ENCODE peak calls at places on chromosomes 3 and 15, in eight cellular contexts. One of them, this sample, is unnamed.

GRCh38 chr3:52190294-52190841 is 7.6 kb upstream of the ALAS1 start:
- DNase-seq in HFFc6: peak
- DNase-seq in brain microvascular endothelial cell: no peak
- DNase-seq in sigmoid colon: no peak
- DNase-seq in progenitor cell of endocrine pancreas: no peak
- DNase-seq in AG04449: no peak
- DNase-seq in NB4: no peak
- DNase-seq in CD4-positive, alpha-beta T cell: no peak
- DNase-seq in this sample: peak

GRCh38 chr15:75131269-75131643 is 70.4 kb upstream of the C15orf39 start:
- DNase-seq in HFFc6: no peak
- DNase-seq in brain microvascular endothelial cell: no peak
- DNase-seq in sigmoid colon: no peak
- DNase-seq in progenitor cell of endocrine pancreas: no peak
- DNase-seq in AG04449: no peak
- DNase-seq in NB4: peak
- DNase-seq in CD4-positive, alpha-beta T cell: no peak
- DNase-seq in this sample: no peak

GRCh38 chr3:187136936-187137335 is 2.4 kb downstream of the RPL39L start:
- DNase-seq in HFFc6: peak
- DNase-seq in brain microvascular endothelial cell: peak
- DNase-seq in sigmoid colon: no peak
- DNase-seq in progenitor cell of endocrine pancreas: no peak
- DNase-seq in AG04449: no peak
- DNase-seq in NB4: peak
- DNase-seq in CD4-positive, alpha-beta T cell: no peak
- DNase-seq in this sample: no peak

GRCh38 chr3:191761906-191762305 is 300.9 kb downstream of the PYDC2 start:
- DNase-seq in HFFc6: no peak
- DNase-seq in brain microvascular endothelial cell: no peak
- DNase-seq in sigmoid colon: no peak
- DNase-seq in progenitor cell of endocrine pancreas: no peak
- DNase-seq in AG04449: no peak
- DNase-seq in NB4: no peak
- DNase-seq in CD4-positive, alpha-beta T cell: no peak
- DNase-seq in this sample: no peak

GRCh38 chr3:126081618-126082333 is 2.1 kb downstream of the SLC41A3 start:
- DNase-seq in HFFc6: peak
- DNase-seq in brain microvascular endothelial cell: peak
- DNase-seq in sigmoid colon: no peak
- DNase-seq in progenitor cell of endocrine pancreas: no peak
- DNase-seq in AG04449: no peak
- DNase-seq in NB4: peak
- DNase-seq in CD4-positive, alpha-beta T cell: no peak
- DNase-seq in this sample: peak

GRCh38 chr15:86317379-86317745 is 237.7 kb downstream of the AGBL1 start:
- DNase-seq in HFFc6: no peak
- DNase-seq in brain microvascular endothelial cell: no peak
- DNase-seq in sigmoid colon: peak
- DNase-seq in progenitor cell of endocrine pancreas: no peak
- DNase-seq in AG04449: no peak
- DNase-seq in NB4: no peak
- DNase-seq in CD4-positive, alpha-beta T cell: no peak
- DNase-seq in this sample: no peak

GRCh38 chr3:128922804-128923459 is 43.5 kb downstream of the ACAD9 start:
- DNase-seq in HFFc6: no peak
- DNase-seq in brain microvascular endothelial cell: no peak
- DNase-seq in sigmoid colon: no peak
- DNase-seq in progenitor cell of endocrine pancreas: no peak
- DNase-seq in AG04449: no peak
- DNase-seq in NB4: peak
- DNase-seq in CD4-positive, alpha-beta T cell: peak
- DNase-seq in this sample: no peak

GRCh38 chr3:148873270-148873927 is 8.3 kb downstream of the CPA3 start:
- DNase-seq in HFFc6: no peak
- DNase-seq in brain microvascular endothelial cell: no peak
- DNase-seq in sigmoid colon: no peak
- DNase-seq in progenitor cell of endocrine pancreas: no peak
- DNase-seq in AG04449: no peak
- DNase-seq in NB4: no peak
- DNase-seq in CD4-positive, alpha-beta T cell: no peak
- DNase-seq in this sample: no peak

GRCh38 chr3:12239301-12239700 is 49.6 kb upstream of the PPARG start:
- DNase-seq in HFFc6: no peak
- DNase-seq in brain microvascular endothelial cell: no peak
- DNase-seq in sigmoid colon: peak
- DNase-seq in progenitor cell of endocrine pancreas: no peak
- DNase-seq in AG04449: no peak
- DNase-seq in NB4: no peak
- DNase-seq in CD4-positive, alpha-beta T cell: no peak
- DNase-seq in this sample: peak

GRCh38 chr3:25661694-25662455 is 2.8 kb downstream of the TOP2B start:
- DNase-seq in HFFc6: no peak
- DNase-seq in brain microvascular endothelial cell: no peak
- DNase-seq in sigmoid colon: no peak
- DNase-seq in progenitor cell of endocrine pancreas: no peak
- DNase-seq in AG04449: no peak
- DNase-seq in NB4: peak
- DNase-seq in CD4-positive, alpha-beta T cell: no peak
- DNase-seq in this sample: no peak

GRCh38 chr3:157129782-157130137 is 30.2 kb downstream of the CCNL1 start:
- DNase-seq in HFFc6: no peak
- DNase-seq in brain microvascular endothelial cell: no peak
- DNase-seq in sigmoid colon: no peak
- DNase-seq in progenitor cell of endocrine pancreas: no peak
- DNase-seq in AG04449: no peak
- DNase-seq in NB4: peak
- DNase-seq in CD4-positive, alpha-beta T cell: no peak
- DNase-seq in this sample: peak

GRCh38 chr3:24351779-24352469 is 142.7 kb downstream of the THRB start:
- DNase-seq in HFFc6: no peak
- DNase-seq in brain microvascular endothelial cell: peak
- DNase-seq in sigmoid colon: peak
- DNase-seq in progenitor cell of endocrine pancreas: no peak
- DNase-seq in AG04449: no peak
- DNase-seq in NB4: no peak
- DNase-seq in CD4-positive, alpha-beta T cell: no peak
- DNase-seq in this sample: no peak

GRCh38 chr15:43150171-43150929 is 17.0 kb downstream of the TMEM62 start:
- DNase-seq in HFFc6: peak
- DNase-seq in brain microvascular endothelial cell: peak
- DNase-seq in sigmoid colon: no peak
- DNase-seq in progenitor cell of endocrine pancreas: no peak
- DNase-seq in AG04449: peak
- DNase-seq in NB4: no peak
- DNase-seq in CD4-positive, alpha-beta T cell: no peak
- DNase-seq in this sample: peak

GRCh38 chr15:34376856-34377255 is 9.9 kb upstream of the LPCAT4 start:
- DNase-seq in HFFc6: no peak
- DNase-seq in brain microvascular endothelial cell: no peak
- DNase-seq in sigmoid colon: no peak
- DNase-seq in progenitor cell of endocrine pancreas: no peak
- DNase-seq in AG04449: no peak
- DNase-seq in NB4: no peak
- DNase-seq in CD4-positive, alpha-beta T cell: no peak
- DNase-seq in this sample: no peak

GRCh38 chr3:123800352-123800682 is 83.8 kb downstream of the MYLK start:
- DNase-seq in HFFc6: no peak
- DNase-seq in brain microvascular endothelial cell: no peak
- DNase-seq in sigmoid colon: no peak
- DNase-seq in progenitor cell of endocrine pancreas: no peak
- DNase-seq in AG04449: no peak
- DNase-seq in NB4: no peak
- DNase-seq in CD4-positive, alpha-beta T cell: no peak
- DNase-seq in this sample: no peak

GRCh38 chr3:48599077-48599501 is 4.0 kb upstream of the COL7A1 start:
- DNase-seq in HFFc6: no peak
- DNase-seq in brain microvascular endothelial cell: no peak
- DNase-seq in sigmoid colon: no peak
- DNase-seq in progenitor cell of endocrine pancreas: no peak
- DNase-seq in AG04449: no peak
- DNase-seq in NB4: no peak
- DNase-seq in CD4-positive, alpha-beta T cell: no peak
- DNase-seq in this sample: no peak

GRCh38 chr15:33089878-33090757 is 104.4 kb downstream of the FMN1 start:
- DNase-seq in HFFc6: peak
- DNase-seq in brain microvascular endothelial cell: peak
- DNase-seq in sigmoid colon: no peak
- DNase-seq in progenitor cell of endocrine pancreas: no peak
- DNase-seq in AG04449: no peak
- DNase-seq in NB4: no peak
- DNase-seq in CD4-positive, alpha-beta T cell: no peak
- DNase-seq in this sample: no peak

GRCh38 chr15:96362001-96362758 is 31.7 kb downstream of the NR2F2 start:
- DNase-seq in HFFc6: no peak
- DNase-seq in brain microvascular endothelial cell: no peak
- DNase-seq in sigmoid colon: no peak
- DNase-seq in progenitor cell of endocrine pancreas: no peak
- DNase-seq in AG04449: no peak
- DNase-seq in NB4: no peak
- DNase-seq in CD4-positive, alpha-beta T cell: no peak
- DNase-seq in this sample: peak

DNA sequence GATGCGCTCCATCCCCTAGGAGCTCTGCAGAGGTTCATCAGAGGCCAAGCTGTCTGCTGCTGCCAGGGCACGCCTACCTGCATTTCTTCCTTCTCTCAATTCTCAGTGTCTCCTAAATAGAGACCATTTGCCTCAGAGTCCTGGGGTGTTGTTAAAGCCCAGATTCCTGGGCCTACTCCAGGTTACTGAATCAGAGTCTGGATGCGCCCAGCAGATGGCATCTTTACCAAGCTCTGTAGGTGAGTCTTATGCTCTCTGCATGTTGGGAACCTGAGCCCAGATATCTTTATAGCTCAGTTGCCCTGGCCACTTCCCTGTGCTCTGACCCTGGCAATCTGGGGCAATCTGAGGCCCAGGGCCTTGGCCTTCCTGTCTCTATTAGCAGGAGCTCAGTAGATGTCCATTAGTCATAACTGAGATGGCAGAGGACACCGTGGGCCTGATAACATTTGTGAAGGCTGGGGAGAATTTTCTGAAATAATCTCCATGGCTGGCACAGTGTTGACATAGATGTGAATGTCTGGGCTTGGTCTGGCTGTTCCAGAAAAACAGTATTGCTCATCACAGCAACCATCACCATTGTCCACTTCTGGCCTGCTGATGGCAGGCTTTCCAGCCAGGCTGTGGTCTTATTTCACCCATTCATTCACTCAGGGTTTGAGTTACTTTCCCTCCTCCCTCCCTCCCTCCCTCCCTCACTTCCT is 13.2 kb upstream of the RBP1 start:
- DNase-seq in HFFc6: no peak
- DNase-seq in brain microvascular endothelial cell: no peak
- DNase-seq in sigmoid colon: no peak
- DNase-seq in progenitor cell of endocrine pancreas: no peak
- DNase-seq in AG04449: no peak
- DNase-seq in NB4: no peak
- DNase-seq in CD4-positive, alpha-beta T cell: no peak
- DNase-seq in this sample: no peak
- TF ChIP-seq CTCF in HFFc6: no peak
- TF ChIP-seq CTCF in brain microvascular endothelial cell: no peak
- TF ChIP-seq CTCF in sigmoid colon: no peak
- TF ChIP-seq CTCF in progenitor cell of endocrine pancreas: no peak
- TF ChIP-seq CTCF in AG04449: no peak
- TF ChIP-seq CTCF in NB4: no peak
- TF ChIP-seq CTCF in CD4-positive, alpha-beta T cell: no peak
- TF ChIP-seq CTCF in this sample: no peak

GRCh38 chr3:127590282-127590592 is 296 bp downstream of the TPRA1 start:
- DNase-seq in HFFc6: no peak
- DNase-seq in brain microvascular endothelial cell: no peak
- DNase-seq in sigmoid colon: peak
- DNase-seq in progenitor cell of endocrine pancreas: no peak
- DNase-seq in AG04449: no peak
- DNase-seq in NB4: no peak
- DNase-seq in CD4-positive, alpha-beta T cell: peak
- DNase-seq in this sample: no peak

GRCh38 chr3:127593187-127593586 is 2.7 kb upstream of the TPRA1 start:
- DNase-seq in HFFc6: no peak
- DNase-seq in brain microvascular endothelial cell: no peak
- DNase-seq in sigmoid colon: no peak
- DNase-seq in progenitor cell of endocrine pancreas: no peak
- DNase-seq in AG04449: no peak
- DNase-seq in NB4: no peak
- DNase-seq in CD4-positive, alpha-beta T cell: no peak
- DNase-seq in this sample: peak

GRCh38 chr3:127588675-127589577 is 1.6 kb downstream of the TPRA1 start:
- DNase-seq in HFFc6: peak
- DNase-seq in brain microvascular endothelial cell: peak
- DNase-seq in sigmoid colon: no peak
- DNase-seq in progenitor cell of endocrine pancreas: no peak
- DNase-seq in AG04449: no peak
- DNase-seq in NB4: peak
- DNase-seq in CD4-positive, alpha-beta T cell: no peak
- DNase-seq in this sample: peak

GRCh38 chr3:127589600-127590281 is 792 bp downstream of the TPRA1 start:
- DNase-seq in HFFc6: no peak
- DNase-seq in brain microvascular endothelial cell: no peak
- DNase-seq in sigmoid colon: no peak
- DNase-seq in progenitor cell of endocrine pancreas: peak
- DNase-seq in AG04449: no peak
- DNase-seq in NB4: peak
- DNase-seq in CD4-positive, alpha-beta T cell: no peak
- DNase-seq in this sample: peak

GRCh38 chr3:127590593-127591477 is at the start of gene TPRA1:
- DNase-seq in HFFc6: peak
- DNase-seq in brain microvascular endothelial cell: peak
- DNase-seq in sigmoid colon: peak
- DNase-seq in progenitor cell of endocrine pancreas: peak
- DNase-seq in AG04449: peak
- DNase-seq in NB4: peak
- DNase-seq in CD4-positive, alpha-beta T cell: peak
- DNase-seq in this sample: peak
- TF ChIP-seq CTCF in HFFc6: peak
- TF ChIP-seq CTCF in brain microvascular endothelial cell: peak
- TF ChIP-seq CTCF in sigmoid colon: no peak
- TF ChIP-seq CTCF in progenitor cell of endocrine pancreas: no peak
- TF ChIP-seq CTCF in AG04449: no peak
- TF ChIP-seq CTCF in NB4: peak
- TF ChIP-seq CTCF in CD4-positive, alpha-beta T cell: no peak
- TF ChIP-seq CTCF in this sample: no peak

GRCh38 chr15:79031821-79032220 is 58.8 kb downstream of the RASGRF1 start:
- DNase-seq in HFFc6: no peak
- DNase-seq in brain microvascular endothelial cell: no peak
- DNase-seq in sigmoid colon: no peak
- DNase-seq in progenitor cell of endocrine pancreas: no peak
- DNase-seq in AG04449: no peak
- DNase-seq in NB4: no peak
- DNase-seq in CD4-positive, alpha-beta T cell: no peak
- DNase-seq in this sample: no peak
- TF ChIP-seq CTCF in HFFc6: no peak
- TF ChIP-seq CTCF in brain microvascular endothelial cell: no peak
- TF ChIP-seq CTCF in sigmoid colon: no peak
- TF ChIP-seq CTCF in progenitor cell of endocrine pancreas: no peak
- TF ChIP-seq CTCF in AG04449: no peak
- TF ChIP-seq CTCF in NB4: no peak
- TF ChIP-seq CTCF in CD4-positive, alpha-beta T cell: no peak
- TF ChIP-seq CTCF in this sample: no peak

DNA sequence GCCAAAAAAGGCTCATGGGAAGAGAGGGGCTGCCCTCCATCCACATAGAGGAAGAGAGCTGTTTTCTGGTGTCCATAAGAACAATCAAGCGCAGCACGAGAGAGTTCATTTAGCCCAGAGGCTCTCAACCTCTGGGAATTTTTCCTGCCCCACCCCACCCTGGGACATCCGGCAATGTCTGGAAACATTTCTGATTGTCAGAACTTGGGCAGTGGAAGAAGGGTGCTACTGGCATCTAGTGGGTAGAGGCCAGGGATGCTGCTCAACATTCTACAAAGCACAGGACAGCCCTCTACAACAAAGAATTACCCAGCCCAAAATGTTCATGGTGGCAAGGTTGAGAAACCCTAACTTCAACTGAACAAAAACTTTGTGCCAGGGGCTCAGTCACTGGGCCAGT is 92.9 kb downstream of the RAB11A start:
- DNase-seq in HFFc6: no peak
- DNase-seq in brain microvascular endothelial cell: no peak
- DNase-seq in sigmoid colon: no peak
- DNase-seq in progenitor cell of endocrine pancreas: no peak
- DNase-seq in AG04449: no peak
- DNase-seq in NB4: no peak
- DNase-seq in CD4-positive, alpha-beta T cell: no peak
- DNase-seq in this sample: no peak
- TF ChIP-seq CTCF in HFFc6: no peak
- TF ChIP-seq CTCF in brain microvascular endothelial cell: no peak
- TF ChIP-seq CTCF in sigmoid colon: no peak
- TF ChIP-seq CTCF in progenitor cell of endocrine pancreas: no peak
- TF ChIP-seq CTCF in AG04449: no peak
- TF ChIP-seq CTCF in NB4: no peak
- TF ChIP-seq CTCF in CD4-positive, alpha-beta T cell: no peak
- TF ChIP-seq CTCF in this sample: peak